ENCODE peak calls at places on chromosomes 7 and 10, in five cellular contexts. C, M, N, O and V are unnamed samples.

GRCh38 chr7:102459221-102459844 is 5.3 kb downstream of the ALKBH4 start:
- DNase-seq in C (no peak), M (no peak), N (no peak), O (no peak), V (no peak)

GRCh38 chr10:17287151-17287550 is 59.1 kb downstream of the VIM start:
- DNase-seq in C (no peak), M (no peak), N (no peak), O (no peak), V (no peak)

GRCh38 chr7:1922870-1923236 is 252.8 kb downstream of the ELFN1 start:
- DNase-seq in C (no peak), M (no peak), N (no peak), O (no peak), V (no peak)

GRCh38 chr7:107035446-107035845 is 9.1 kb upstream of the PRKAR2B start:
- DNase-seq in C (no peak), M (peak; percentile 85), N (no peak), O (no peak), V (no peak)

GRCh38 chr7:100825760-100826545 is 1.4 kb downstream of the EPHB4 start:
- DNase-seq in C (no peak), M (peak; percentile 65), N (no peak), O (no peak), V (no peak)

GRCh38 chr7:86939197-86939814 is 120.1 kb downstream of the ELAPOR2 start:
- DNase-seq in C (no peak), M (peak; percentile 57), N (peak; percentile 76), O (no peak), V (peak; percentile 81)

GRCh38 chr7:157625973-157626790 is 289.4 kb downstream of the DNAJB6 start:
- DNase-seq in C (no peak), M (no peak), N (no peak), O (peak; percentile 27), V (no peak)

GRCh38 chr10:84537447-84537931 is 209.1 kb downstream of the CCSER2 start:
- DNase-seq in C (peak; percentile 63), M (peak; percentile 56), N (peak; percentile 70), O (no peak), V (peak; percentile 78)

GRCh38 chr10:124482876-124483275 is 21.3 kb downstream of the LHPP start:
- DNase-seq in C (no peak), M (no peak), N (no peak), O (no peak), V (no peak)

GRCh38 chr7:2116903-2117680 is 115.7 kb downstream of the MAD1L1 start:
- DNase-seq in C (no peak), M (peak; percentile 58), N (peak; percentile 83), O (no peak), V (peak; percentile 79)

GRCh38 chr7:99379043-99379577 is 4.6 kb downstream of the ARPC1B start:
- DNase-seq in C (peak; percentile 89), M (peak; percentile 94), N (peak; percentile 33), O (peak; percentile 65), V (peak; percentile 72)

GRCh38 chr7:132276986-132277716 is 299.1 kb downstream of the PLXNA4 start:
- DNase-seq in C (no peak), M (peak; percentile 99), N (no peak), O (no peak), V (peak; percentile 26)

GRCh38 chr7:42262907-42263466 is 26.0 kb upstream of the GLI3 start:
- DNase-seq in C (peak; percentile 81), M (peak; percentile 83), N (peak; percentile 21), O (no peak), V (peak; percentile 61)

GRCh38 chr7:22591271-22591670 is 91.3 kb upstream of the STEAP1B start:
- DNase-seq in C (no peak), M (no peak), N (no peak), O (no peak), V (no peak)

GRCh38 chr10:65861249-65861648 is 1064.6 kb upstream of the LRRTM3 start:
- DNase-seq in C (no peak), M (no peak), N (no peak), O (no peak), V (no peak)

GRCh38 chr7:36286688-36287087 is 103.0 kb upstream of the ANLN start:
- DNase-seq in C (no peak), M (no peak), N (no peak), O (no peak), V (no peak)

GRCh38 chr7:1321411-1322239 is 89.0 kb downstream of the UNCX start:
- DNase-seq in C (no peak), M (no peak), N (no peak), O (no peak), V (no peak)

GRCh38 chr10:47190301-47190700 is 109.7 kb upstream of the GDF10 start:
- DNase-seq in C (no peak), M (no peak), N (no peak), O (no peak), V (no peak)

GRCh38 chr10:86411281-86411841 is 44.8 kb upstream of the GRID1 start:
- DNase-seq in C (no peak), M (no peak), N (no peak), O (no peak), V (peak; percentile 59)

GRCh38 chr10:119776536-119776935 is 50.7 kb downstream of the INPP5F start:
- DNase-seq in C (no peak), M (peak; percentile 17), N (no peak), O (no peak), V (no peak)

GRCh38 chr7:2078899-2079298 is 153.8 kb downstream of the MAD1L1 start:
- DNase-seq in C (no peak), M (no peak), N (no peak), O (no peak), V (no peak)

GRCh38 chr10:104711167-104711765 is 70.2 kb downstream of the SORCS3 start:
- DNase-seq in C (no peak), M (no peak), N (no peak), O (no peak), V (no peak)

GRCh38 chr7:209846-210245 is 17.5 kb downstream of the FAM20C start:
- DNase-seq in C (no peak), M (peak; percentile 85), N (no peak), O (no peak), V (no peak)

GRCh38 chr10:77606751-77607150 is 30.9 kb downstream of the KCNMA1 start:
- DNase-seq in C (no peak), M (peak; percentile 42), N (no peak), O (no peak), V (no peak)

GRCh38 chr10:131818510-131819234 is 82.1 kb upstream of the PPP2R2D start:
- DNase-seq in C (no peak), M (no peak), N (no peak), O (no peak), V (no peak)

GRCh38 chr7:36951257-36951697 is 227.0 kb upstream of the AOAH start:
- DNase-seq in C (no peak), M (no peak), N (no peak), O (no peak), V (no peak)